ENCODE peak calls at places on chromosomes 3 and 15, in six cellular contexts. One of them, this sample, is unnamed.

GRCh38 chr15:31268911-31269784 is 57.5 kb upstream of the KLF13 start:
- DNase-seq in K562: no peak
- DNase-seq in IMR-90: no peak
- DNase-seq in HepG2: no peak
- DNase-seq in SK-N-SH: no peak
- DNase-seq in GM12878: no peak
- DNase-seq in this sample: no peak

GRCh38 chr3:50165388-50166308 is 10.5 kb downstream of the SEMA3F start:
- DNase-seq in K562: no peak
- DNase-seq in IMR-90: peak; percentile 47
- DNase-seq in HepG2: no peak
- DNase-seq in SK-N-SH: no peak
- DNase-seq in GM12878: no peak
- DNase-seq in this sample: no peak

GRCh38 chr3:43926073-43926472 is 235.3 kb downstream of the ABHD5 start:
- DNase-seq in K562: no peak
- DNase-seq in IMR-90: no peak
- DNase-seq in HepG2: no peak
- DNase-seq in SK-N-SH: no peak
- DNase-seq in GM12878: no peak
- DNase-seq in this sample: no peak

GRCh38 chr3:49311283-49311682 is 28.6 kb downstream of the USP4 start:
- DNase-seq in K562: no peak
- DNase-seq in IMR-90: no peak
- DNase-seq in HepG2: no peak
- DNase-seq in SK-N-SH: no peak
- DNase-seq in GM12878: peak; percentile 67
- DNase-seq in this sample: no peak

GRCh38 chr3:19522305-19522704 is 374.0 kb downstream of the KCNH8 start:
- DNase-seq in K562: no peak
- DNase-seq in IMR-90: no peak
- DNase-seq in HepG2: no peak
- DNase-seq in SK-N-SH: no peak
- DNase-seq in GM12878: no peak
- DNase-seq in this sample: no peak

GRCh38 chr3:14126017-14126902 is 1.4 kb downstream of the TMEM43 start:
- DNase-seq in K562: peak; percentile 83
- DNase-seq in IMR-90: no peak
- DNase-seq in HepG2: no peak
- DNase-seq in SK-N-SH: no peak
- DNase-seq in GM12878: no peak
- DNase-seq in this sample: no peak

GRCh38 chr3:197701851-197702250 is 34.9 kb downstream of the RUBCN start:
- DNase-seq in K562: no peak
- DNase-seq in IMR-90: no peak
- DNase-seq in HepG2: no peak
- DNase-seq in SK-N-SH: no peak
- DNase-seq in GM12878: no peak
- DNase-seq in this sample: no peak

GRCh38 chr3:57755368-57756021 is 614 bp upstream of the SLMAP start:
- DNase-seq in K562: peak; percentile 52
- DNase-seq in IMR-90: peak; percentile 38
- DNase-seq in HepG2: peak; percentile 45
- DNase-seq in SK-N-SH: peak; percentile 73
- DNase-seq in GM12878: no peak
- DNase-seq in this sample: peak; percentile 63

GRCh38 chr3:127817331-127817821 is 4.9 kb downstream of the MGLL start:
- DNase-seq in K562: no peak
- DNase-seq in IMR-90: peak; percentile 84
- DNase-seq in HepG2: no peak
- DNase-seq in SK-N-SH: no peak
- DNase-seq in GM12878: no peak
- DNase-seq in this sample: no peak

GRCh38 chr3:155995525-155996370 is 124.6 kb upstream of the KCNAB1 start:
- DNase-seq in K562: peak; percentile 22
- DNase-seq in IMR-90: peak; percentile 72
- DNase-seq in HepG2: peak; percentile 41
- DNase-seq in SK-N-SH: peak; percentile 54
- DNase-seq in GM12878: no peak
- DNase-seq in this sample: peak; percentile 60

GRCh38 chr15:52137432-52138357 is 25.1 kb upstream of the BCL2L10 start:
- DNase-seq in K562: peak; percentile 25
- DNase-seq in IMR-90: no peak
- DNase-seq in HepG2: peak; percentile 81
- DNase-seq in SK-N-SH: no peak
- DNase-seq in GM12878: no peak
- DNase-seq in this sample: no peak

GRCh38 chr3:156509209-156510174 is 45.4 kb downstream of the SSR3 start:
- DNase-seq in K562: peak; percentile 58
- DNase-seq in IMR-90: peak; percentile 66
- DNase-seq in HepG2: peak; percentile 18
- DNase-seq in SK-N-SH: peak; percentile 63
- DNase-seq in GM12878: no peak
- DNase-seq in this sample: peak; percentile 51

GRCh38 chr3:45118615-45119062 is 27.5 kb downstream of the CDCP1 start:
- DNase-seq in K562: no peak
- DNase-seq in IMR-90: no peak
- DNase-seq in HepG2: no peak
- DNase-seq in SK-N-SH: no peak
- DNase-seq in GM12878: no peak
- DNase-seq in this sample: no peak

GRCh38 chr3:127954642-127955041 is 39.6 kb downstream of the KBTBD12 start:
- DNase-seq in K562: no peak
- DNase-seq in IMR-90: no peak
- DNase-seq in HepG2: no peak
- DNase-seq in SK-N-SH: no peak
- DNase-seq in GM12878: no peak
- DNase-seq in this sample: no peak

GRCh38 chr3:111917300-111917699 is 58.2 kb downstream of the PHLDB2 start:
- DNase-seq in K562: no peak
- DNase-seq in IMR-90: peak; percentile 52
- DNase-seq in HepG2: no peak
- DNase-seq in SK-N-SH: no peak
- DNase-seq in GM12878: no peak
- DNase-seq in this sample: peak; percentile 61

GRCh38 chr3:156761713-156762575 is 64.2 kb upstream of the LEKR1 start:
- DNase-seq in K562: no peak
- DNase-seq in IMR-90: peak; percentile 60
- DNase-seq in HepG2: no peak
- DNase-seq in SK-N-SH: no peak
- DNase-seq in GM12878: no peak
- DNase-seq in this sample: no peak

GRCh38 chr3:66153961-66154923 is 66.6 kb upstream of the SLC25A26 start:
- DNase-seq in K562: no peak
- DNase-seq in IMR-90: peak; percentile 35
- DNase-seq in HepG2: no peak
- DNase-seq in SK-N-SH: peak; percentile 45
- DNase-seq in GM12878: no peak
- DNase-seq in this sample: no peak

GRCh38 chr3:109804697-109805096 is 467.4 kb upstream of the DPPA4 start:
- DNase-seq in K562: no peak
- DNase-seq in IMR-90: no peak
- DNase-seq in HepG2: no peak
- DNase-seq in SK-N-SH: no peak
- DNase-seq in GM12878: no peak
- DNase-seq in this sample: no peak

GRCh38 chr3:109803274-109803673 is 465.9 kb upstream of the DPPA4 start:
- DNase-seq in K562: no peak
- DNase-seq in IMR-90: no peak
- DNase-seq in HepG2: no peak
- DNase-seq in SK-N-SH: peak; percentile 10
- DNase-seq in GM12878: no peak
- DNase-seq in this sample: peak; percentile 22

GRCh38 chr3:109809513-109809912 is 472.2 kb upstream of the DPPA4 start:
- DNase-seq in K562: no peak
- DNase-seq in IMR-90: no peak
- DNase-seq in HepG2: no peak
- DNase-seq in SK-N-SH: no peak
- DNase-seq in GM12878: no peak
- DNase-seq in this sample: no peak

GRCh38 chr3:109806929-109807328 is 469.6 kb upstream of the DPPA4 start:
- DNase-seq in K562: peak; percentile 5
- DNase-seq in IMR-90: peak; percentile 56
- DNase-seq in HepG2: peak; percentile 5
- DNase-seq in SK-N-SH: no peak
- DNase-seq in GM12878: no peak
- DNase-seq in this sample: no peak
- TF ChIP-seq SMC3 in K562: no peak
- TF ChIP-seq SMC3 in IMR-90: no peak
- TF ChIP-seq SMC3 in HepG2: no peak
- TF ChIP-seq SMC3 in SK-N-SH: no peak
- TF ChIP-seq SMC3 in GM12878: no peak
- TF ChIP-seq SMC3 in this sample: no peak

GRCh38 chr3:194249323-194250103 is 101.6 kb downstream of the CPN2 start:
- DNase-seq in K562: no peak
- DNase-seq in IMR-90: no peak
- DNase-seq in HepG2: no peak
- DNase-seq in SK-N-SH: peak; percentile 77
- DNase-seq in GM12878: no peak
- DNase-seq in this sample: no peak

GRCh38 chr3:194245474-194245873 is 105.7 kb downstream of the CPN2 start:
- DNase-seq in K562: no peak
- DNase-seq in IMR-90: no peak
- DNase-seq in HepG2: no peak
- DNase-seq in SK-N-SH: no peak
- DNase-seq in GM12878: no peak
- DNase-seq in this sample: no peak

GRCh38 chr3:194246709-194247349 is 104.3 kb downstream of the CPN2 start:
- DNase-seq in K562: no peak
- DNase-seq in IMR-90: no peak
- DNase-seq in HepG2: no peak
- DNase-seq in SK-N-SH: no peak
- DNase-seq in GM12878: no peak
- DNase-seq in this sample: no peak

GRCh38 chr3:194245975-194246561 is 105.1 kb downstream of the CPN2 start:
- DNase-seq in K562: peak; percentile 30
- DNase-seq in IMR-90: no peak
- DNase-seq in HepG2: no peak
- DNase-seq in SK-N-SH: no peak
- DNase-seq in GM12878: no peak
- DNase-seq in this sample: no peak

GRCh38 chr3:194247350-194247740 is 103.8 kb downstream of the CPN2 start:
- DNase-seq in K562: no peak
- DNase-seq in IMR-90: no peak
- DNase-seq in HepG2: no peak
- DNase-seq in SK-N-SH: no peak
- DNase-seq in GM12878: no peak
- DNase-seq in this sample: no peak
- TF ChIP-seq SMC3 in K562: no peak
- TF ChIP-seq SMC3 in IMR-90: no peak
- TF ChIP-seq SMC3 in HepG2: no peak
- TF ChIP-seq SMC3 in SK-N-SH: no peak
- TF ChIP-seq SMC3 in GM12878: no peak
- TF ChIP-seq SMC3 in this sample: no peak

GRCh38 chr3:53229606-53230005 is 26.2 kb downstream of the TKT start:
- DNase-seq in K562: no peak
- DNase-seq in IMR-90: no peak
- DNase-seq in HepG2: no peak
- DNase-seq in SK-N-SH: no peak
- DNase-seq in GM12878: no peak
- DNase-seq in this sample: no peak

GRCh38 chr3:53232641-53233377 is 23.0 kb downstream of the TKT start:
- DNase-seq in K562: no peak
- DNase-seq in IMR-90: no peak
- DNase-seq in HepG2: no peak
- DNase-seq in SK-N-SH: peak; percentile 12
- DNase-seq in GM12878: no peak
- DNase-seq in this sample: no peak

GRCh38 chr3:53230789-53231188 is 25.0 kb downstream of the TKT start:
- DNase-seq in K562: no peak
- DNase-seq in IMR-90: no peak
- DNase-seq in HepG2: no peak
- DNase-seq in SK-N-SH: peak; percentile 8
- DNase-seq in GM12878: no peak
- DNase-seq in this sample: no peak

GRCh38 chr3:53230041-53230621 is 25.7 kb downstream of the TKT start:
- DNase-seq in K562: no peak
- DNase-seq in IMR-90: no peak
- DNase-seq in HepG2: no peak
- DNase-seq in SK-N-SH: peak; percentile 16
- DNase-seq in GM12878: no peak
- DNase-seq in this sample: no peak

DNA sequence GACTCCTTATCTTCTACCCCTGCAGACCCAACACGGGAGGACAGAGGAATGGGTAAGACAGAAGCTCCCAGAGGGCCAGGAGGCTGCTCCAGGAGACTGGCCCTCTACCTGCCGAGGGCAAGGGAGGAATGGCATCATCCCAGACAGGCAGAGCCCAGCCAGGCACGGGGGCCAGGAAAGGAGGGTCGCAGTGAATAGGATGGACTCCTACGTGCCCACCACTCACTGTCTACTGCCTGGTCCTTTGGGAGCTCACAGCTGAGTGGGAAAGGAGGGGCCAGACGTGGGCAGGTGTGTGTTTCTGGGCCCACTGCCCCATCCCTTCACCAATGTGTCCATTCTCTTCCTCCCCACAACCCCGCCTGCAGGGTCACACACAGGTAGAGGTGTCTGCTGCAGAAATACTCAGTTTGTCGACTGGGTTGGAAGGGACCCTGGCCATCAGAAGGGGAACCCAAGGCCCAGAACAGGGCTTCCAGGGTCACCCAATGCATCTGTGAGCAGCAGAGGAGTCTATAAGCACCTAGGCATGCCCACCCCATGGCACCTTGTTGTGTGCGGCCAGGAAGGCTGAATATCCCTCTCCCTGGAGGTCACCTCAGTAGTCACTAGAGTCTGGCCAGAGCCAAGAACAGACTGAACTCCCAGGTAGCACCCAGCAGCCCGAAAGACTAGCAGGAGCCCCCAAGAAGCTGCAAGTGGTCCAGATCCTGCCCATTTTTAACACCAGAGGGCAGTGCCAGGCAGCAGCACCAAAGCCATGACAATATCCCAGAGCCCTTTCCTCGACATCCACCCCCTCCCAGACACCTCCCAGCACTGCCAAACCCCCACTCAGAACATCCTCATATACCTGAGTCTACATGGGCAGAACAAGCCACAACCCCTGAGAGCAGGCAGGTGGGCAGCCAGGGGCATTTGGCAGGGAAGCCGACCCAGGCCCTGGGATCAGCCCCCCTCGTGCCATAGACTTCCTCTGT is 24.0 kb downstream of the TKT start:
- DNase-seq in K562: no peak
- DNase-seq in IMR-90: no peak
- DNase-seq in HepG2: no peak
- DNase-seq in SK-N-SH: peak; percentile 37
- DNase-seq in GM12878: no peak
- DNase-seq in this sample: no peak
- TF ChIP-seq SMC3 in K562: no peak
- TF ChIP-seq SMC3 in IMR-90: no peak
- TF ChIP-seq SMC3 in HepG2: no peak
- TF ChIP-seq SMC3 in SK-N-SH: no peak
- TF ChIP-seq SMC3 in GM12878: no peak
- TF ChIP-seq SMC3 in this sample: no peak

DNA sequence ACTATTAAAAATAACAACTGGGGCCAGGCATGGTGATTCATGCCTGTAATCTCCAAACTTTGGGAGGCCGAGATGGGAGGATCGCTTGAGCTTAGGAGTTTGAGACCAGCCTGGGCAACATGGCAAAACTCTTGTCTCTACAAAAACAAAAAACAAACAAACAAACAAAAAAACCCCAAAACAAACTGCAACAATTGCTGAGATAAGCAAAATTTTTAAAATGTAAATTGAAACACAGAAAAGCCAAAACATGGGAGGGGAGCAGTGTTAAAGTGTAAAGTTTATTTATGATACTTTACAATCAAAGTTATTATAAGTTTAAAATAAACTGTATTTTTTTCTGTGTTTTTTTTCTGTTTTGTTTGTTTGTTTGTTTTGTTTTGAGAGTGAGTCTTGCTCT is 207.7 kb downstream of the PCCB start:
- DNase-seq in K562: no peak
- DNase-seq in IMR-90: no peak
- DNase-seq in HepG2: no peak
- DNase-seq in SK-N-SH: no peak
- DNase-seq in GM12878: no peak
- DNase-seq in this sample: no peak
- TF ChIP-seq SMC3 in K562: no peak
- TF ChIP-seq SMC3 in IMR-90: no peak
- TF ChIP-seq SMC3 in HepG2: no peak
- TF ChIP-seq SMC3 in SK-N-SH: no peak
- TF ChIP-seq SMC3 in GM12878: no peak
- TF ChIP-seq SMC3 in this sample: no peak